ENCODE peak calls at places on chromosomes 6 and 20, in nine cellular contexts. X is prostate gland; J is right atrium auricular region; I is left lung; Y is fibroblast of lung; U is psoas muscle; L is CD8-positive, alpha-beta memory T cell; F is HCT116; B is GM23338. Q is an unnamed sample.

GRCh38 chr6:32692019-32692418 is 25.6 kb upstream of the HLA-DQB1 start:
- DNase-seq in X (peak), J (no peak), I (peak), Y (no peak), U (no peak), L (peak), F (peak), B (peak), Q (no peak)

GRCh38 chr6:144066745-144067484 is 28.5 kb downstream of the SF3B5 start:
- DNase-seq in X (no peak), J (no peak), I (no peak), Y (no peak), U (no peak), L (no peak), F (no peak), B (no peak), Q (no peak)

GRCh38 chr6:158787395-158787794 is 31.8 kb downstream of the EZR start:
- DNase-seq in X (no peak), J (no peak), I (no peak), Y (no peak), U (no peak), L (no peak), F (no peak), B (no peak), Q (no peak)

GRCh38 chr6:22906091-22906549 is 336.8 kb downstream of the HDGFL1 start:
- DNase-seq in X (no peak), J (no peak), I (no peak), Y (peak), U (no peak), L (no peak), F (no peak), B (peak), Q (no peak)

GRCh38 chr6:128827675-128828464 is 55.1 kb upstream of the LAMA2 start:
- DNase-seq in X (no peak), J (no peak), I (no peak), Y (peak), U (no peak), L (no peak), F (no peak), B (no peak), Q (no peak)

GRCh38 chr6:131107166-131107565 is 28.1 kb upstream of the AKAP7 start:
- DNase-seq in X (no peak), J (no peak), I (no peak), Y (peak), U (no peak), L (no peak), F (no peak), B (no peak), Q (no peak)

GRCh38 chr6:79913369-79913768 is 34.0 kb downstream of the ELOVL4 start:
- DNase-seq in X (no peak), J (no peak), I (no peak), Y (no peak), U (no peak), L (peak), F (no peak), B (no peak), Q (no peak)

GRCh38 chr20:32607727-32608663 is 22.9 kb upstream of the NOL4L start:
- DNase-seq in X (no peak), J (no peak), I (no peak), Y (no peak), U (no peak), L (no peak), F (no peak), B (no peak), Q (no peak)

GRCh38 chr20:49893242-49894072 is 21.9 kb downstream of the SPATA2 start:
- DNase-seq in X (no peak), J (no peak), I (no peak), Y (no peak), U (no peak), L (no peak), F (no peak), B (no peak), Q (no peak)

GRCh38 chr20:49896204-49896603 is 19.1 kb downstream of the SPATA2 start:
- DNase-seq in X (peak), J (no peak), I (no peak), Y (no peak), U (no peak), L (no peak), F (no peak), B (no peak), Q (no peak)

GRCh38 chr20:49891486-49891885 is 23.8 kb downstream of the SPATA2 start:
- DNase-seq in X (no peak), J (no peak), I (no peak), Y (no peak), U (no peak), L (no peak), F (no peak), B (no peak), Q (peak)

GRCh38 chr20:49892260-49893216 is 22.8 kb downstream of the SPATA2 start:
- DNase-seq in X (no peak), J (no peak), I (no peak), Y (no peak), U (no peak), L (no peak), F (no peak), B (no peak), Q (no peak)

GRCh38 chr20:49894073-49894470 is 21.3 kb downstream of the SPATA2 start:
- DNase-seq in X (no peak), J (no peak), I (no peak), Y (no peak), U (no peak), L (no peak), F (no peak), B (no peak), Q (no peak)
- H3K4me3 ChIP-seq in X (no peak), J (no peak), I (no peak), Y (peak), U (no peak), L (no peak), F (no peak), B (no peak), Q (peak)

GRCh38 chr20:23118766-23119165 is 32.6 kb upstream of the CD93 start:
- DNase-seq in X (no peak), J (no peak), I (no peak), Y (no peak), U (no peak), L (no peak), F (no peak), B (no peak), Q (no peak)

GRCh38 chr20:23120261-23120660 is 34.1 kb upstream of the CD93 start:
- DNase-seq in X (no peak), J (no peak), I (peak), Y (no peak), U (no peak), L (no peak), F (no peak), B (no peak), Q (no peak)

GRCh38 chr20:23118144-23118543 is 32.0 kb upstream of the CD93 start:
- DNase-seq in X (no peak), J (no peak), I (no peak), Y (no peak), U (no peak), L (no peak), F (no peak), B (no peak), Q (no peak)

GRCh38 chr20:23120936-23121765 is 35.0 kb upstream of the CD93 start:
- DNase-seq in X (no peak), J (no peak), I (peak), Y (no peak), U (no peak), L (no peak), F (no peak), B (no peak), Q (no peak)

GRCh38 chr20:23119456-23120216 is 33.5 kb upstream of the CD93 start:
- DNase-seq in X (no peak), J (no peak), I (no peak), Y (no peak), U (no peak), L (no peak), F (no peak), B (no peak), Q (no peak)
- H3K27ac ChIP-seq in X (no peak), J (peak), I (peak), Y (no peak), U (no peak), L (no peak), F (no peak), B (no peak), Q (no peak)

GRCh38 chr20:20368414-20369352 is 779 bp downstream of the INSM1 start:
- DNase-seq in X (no peak), J (no peak), I (no peak), Y (no peak), U (no peak), L (no peak), F (no peak), B (peak), Q (no peak)

GRCh38 chr20:20366551-20366895 is 1.4 kb upstream of the INSM1 start:
- DNase-seq in X (no peak), J (no peak), I (no peak), Y (no peak), U (no peak), L (no peak), F (no peak), B (peak), Q (no peak)

GRCh38 chr20:20366896-20367680 is 816 bp upstream of the INSM1 start:
- DNase-seq in X (no peak), J (no peak), I (no peak), Y (no peak), U (no peak), L (no peak), F (no peak), B (peak), Q (no peak)

GRCh38 chr20:20369353-20370086 is 1.6 kb downstream of the INSM1 start:
- DNase-seq in X (no peak), J (no peak), I (no peak), Y (no peak), U (no peak), L (no peak), F (no peak), B (peak), Q (no peak)

GRCh38 chr20:20367681-20368413 is at the start of gene INSM1:
- DNase-seq in X (no peak), J (no peak), I (no peak), Y (no peak), U (no peak), L (no peak), F (no peak), B (peak), Q (no peak)
- H3K4me3 ChIP-seq in X (peak), J (peak), I (no peak), Y (no peak), U (peak), L (no peak), F (no peak), B (peak), Q (peak)

GRCh38 chr6:161273356-161273751 is 507 bp downstream of the AGPAT4 start:
- DNase-seq in X (no peak), J (no peak), I (no peak), Y (peak), U (no peak), L (peak), F (peak), B (no peak), Q (no peak)
- H3K27ac ChIP-seq in X (peak), J (peak), I (peak), Y (peak), U (no peak), L (peak), F (no peak), B (peak), Q (peak)

GRCh38 chr6:159978291-159979135 is 9.6 kb downstream of the IGF2R start:
- DNase-seq in X (no peak), J (no peak), I (no peak), Y (no peak), U (no peak), L (no peak), F (no peak), B (peak), Q (no peak)
- H3K4me3 ChIP-seq in X (no peak), J (no peak), I (no peak), Y (no peak), U (peak), L (peak), F (no peak), B (peak), Q (peak)

GRCh38 chr20:53678315-53678989 is 84.8 kb upstream of the ZNF217 start:
- DNase-seq in X (no peak), J (no peak), I (no peak), Y (no peak), U (no peak), L (no peak), F (no peak), B (no peak), Q (no peak)
- H3K27ac ChIP-seq in X (no peak), J (peak), I (peak), Y (no peak), U (no peak), L (peak), F (no peak), B (no peak), Q (no peak)

DNA sequence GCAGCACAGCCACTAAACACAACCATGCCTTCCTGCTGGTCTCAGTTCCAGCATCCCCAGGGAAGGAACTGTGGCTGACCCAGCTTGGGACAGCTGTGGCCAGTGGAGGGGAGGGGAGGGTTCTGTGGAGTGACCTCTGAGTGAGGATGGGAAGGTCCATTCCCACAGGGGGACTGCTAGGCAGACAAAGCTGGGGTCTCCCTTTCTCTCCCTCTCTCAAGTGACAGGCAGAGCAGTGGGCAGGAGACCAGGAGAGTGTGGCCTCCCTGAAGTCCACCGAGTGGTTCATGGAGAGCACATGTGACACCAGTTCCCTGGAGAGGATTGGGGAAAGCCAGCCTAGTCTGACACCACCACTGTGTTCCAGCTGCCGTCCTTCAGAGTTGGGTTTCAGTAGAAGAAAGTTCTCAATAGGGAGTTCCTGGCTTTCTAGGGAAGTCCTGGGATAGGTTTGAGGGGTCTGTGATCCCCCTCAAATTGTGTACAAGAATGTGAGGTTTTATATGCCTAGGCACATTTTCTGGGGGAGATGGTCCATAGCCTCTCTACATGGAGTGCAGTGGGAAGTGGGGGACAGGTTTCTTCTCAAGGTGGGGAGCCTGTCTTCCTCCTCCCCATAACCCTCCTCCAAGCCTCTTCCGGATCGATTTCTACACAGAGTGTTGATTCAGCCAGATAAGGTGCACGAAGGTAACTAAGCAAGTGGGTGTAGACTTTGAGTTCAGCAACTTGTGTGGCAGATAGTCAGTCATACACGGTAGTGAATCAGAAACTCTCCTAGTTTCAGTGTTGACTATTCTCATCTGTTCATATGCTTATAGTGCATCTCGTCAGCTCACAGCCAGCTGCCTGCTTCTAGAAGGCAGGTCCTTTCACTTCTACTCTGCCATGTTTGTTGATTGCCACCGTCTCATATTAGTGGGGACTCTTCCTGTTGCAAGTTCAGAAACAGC is 18.9 kb downstream of the MANBAL start:
- DNase-seq in X (no peak), J (no peak), I (peak), Y (no peak), U (no peak), L (no peak), F (no peak), B (no peak), Q (no peak)
- H3K4me3 ChIP-seq in X (no peak), J (no peak), I (no peak), Y (no peak), U (no peak), L (no peak), F (no peak), B (no peak), Q (no peak)

GRCh38 chr6:35642471-35643161 is 46.1 kb downstream of the FKBP5 start:
- DNase-seq in X (no peak), J (no peak), I (no peak), Y (no peak), U (no peak), L (no peak), F (no peak), B (no peak), Q (no peak)
- H3K27ac ChIP-seq in X (no peak), J (no peak), I (no peak), Y (no peak), U (peak), L (no peak), F (no peak), B (no peak), Q (no peak)